ENCODE peak calls at places on chromosome 22, in five cellular contexts. T, B, C, N and H are unnamed samples.

GRCh38 chr22:30420401-30421178 is 5.0 kb upstream of the MTFP1 start:
- DNase-seq in T (no peak), B (peak), C (no peak), N (no peak), H (peak)

GRCh38 chr22:49962751-49963646 is 2.4 kb downstream of the PIM3 start:
- DNase-seq in T (no peak), B (no peak), C (peak), N (no peak), H (no peak)

GRCh38 chr22:44620129-44620840 is 81.7 kb upstream of the PRR5 start:
- DNase-seq in T (peak), B (peak), C (peak), N (peak), H (peak)

GRCh38 chr22:19766506-19767426 is 6.2 kb downstream of the TBX1 start:
- DNase-seq in T (peak), B (peak), C (no peak), N (peak), H (peak)

GRCh38 chr22:33389927-33390326 is 331.7 kb upstream of the SYN3 start:
- DNase-seq in T (no peak), B (no peak), C (no peak), N (no peak), H (no peak)

GRCh38 chr22:21857501-21857914 is 9.9 kb downstream of the MAPK1 start:
- DNase-seq in T (no peak), B (no peak), C (no peak), N (no peak), H (no peak)

GRCh38 chr22:21928048-21928447 is 24.6 kb downstream of the PPM1F start:
- DNase-seq in T (no peak), B (no peak), C (no peak), N (no peak), H (no peak)

GRCh38 chr22:28628766-28629165 is 50.9 kb downstream of the TTC28 start:
- DNase-seq in T (no peak), B (no peak), C (no peak), N (no peak), H (no peak)

GRCh38 chr22:44573451-44573850 is 75.4 kb upstream of the RTL6 start:
- DNase-seq in T (no peak), B (no peak), C (no peak), N (no peak), H (no peak)

GRCh38 chr22:20885557-20886323 is 26.9 kb downstream of the SNAP29 start:
- DNase-seq in T (peak), B (peak), C (no peak), N (peak), H (peak)

GRCh38 chr22:48379371-48379770 is 1448.3 kb downstream of the BRD1 start:
- DNase-seq in T (no peak), B (no peak), C (no peak), N (no peak), H (no peak)

GRCh38 chr22:37126882-37127281 is 17.4 kb upstream of the TMPRSS6 start:
- DNase-seq in T (no peak), B (no peak), C (no peak), N (peak), H (no peak)

GRCh38 chr22:22061085-22062077 is 78.8 kb upstream of the TOP3B start:
- DNase-seq in T (no peak), B (peak), C (no peak), N (no peak), H (no peak)

GRCh38 chr22:25898707-25899365 is 156.8 kb downstream of the MYO18B start:
- DNase-seq in T (no peak), B (peak), C (no peak), N (peak), H (no peak)

GRCh38 chr22:35352214-35353111 is 28.4 kb upstream of the HMOX1 start:
- DNase-seq in T (peak), B (no peak), C (no peak), N (no peak), H (no peak)

GRCh38 chr22:48254311-48254873 is 1491.9 kb downstream of the TBC1D22A start:
- DNase-seq in T (no peak), B (no peak), C (no peak), N (no peak), H (no peak)

GRCh38 chr22:29625090-29625825 is 21.8 kb downstream of the NF2 start:
- DNase-seq in T (no peak), B (peak), C (no peak), N (peak), H (peak)

GRCh38 chr22:41565403-41566054 is 4.7 kb downstream of the CSDC2 start:
- DNase-seq in T (peak), B (peak), C (no peak), N (peak), H (no peak)

GRCh38 chr22:38257650-38258246 is 15.1 kb downstream of the TMEM184B start:
- DNase-seq in T (no peak), B (no peak), C (no peak), N (no peak), H (no peak)

GRCh38 chr22:35835998-35836691 is 118.5 kb downstream of the APOL5 start:
- DNase-seq in T (no peak), B (peak), C (no peak), N (peak), H (peak)

GRCh38 chr22:27105142-27106025 is 448.0 kb downstream of the MIAT start:
- DNase-seq in T (no peak), B (peak), C (no peak), N (no peak), H (peak)

GRCh38 chr22:17084554-17085276 is at the start of gene IL17RA:
- DNase-seq in T (peak), B (peak), C (peak), N (peak), H (peak)

GRCh38 chr22:29369460-29369859 is 18.9 kb downstream of the AP1B1 start:
- DNase-seq in T (no peak), B (peak), C (no peak), N (peak), H (peak)

GRCh38 chr22:47929073-47929472 is 1166.6 kb downstream of the TBC1D22A start:
- DNase-seq in T (no peak), B (no peak), C (no peak), N (no peak), H (no peak)

GRCh38 chr22:46043816-46044717 is 67.1 kb upstream of the WNT7B start:
- DNase-seq in T (no peak), B (peak), C (no peak), N (peak), H (no peak)

GRCh38 chr22:36425977-36426523 is 38.3 kb upstream of the MYH9 start:
- DNase-seq in T (no peak), B (peak), C (no peak), N (no peak), H (peak)

GRCh38 chr22:31248138-31248745 is 36.1 kb downstream of the LIMK2 start:
- DNase-seq in T (peak), B (peak), C (peak), N (peak), H (peak)

GRCh38 chr22:42296381-42296853 is 26.0 kb upstream of the TCF20 start:
- DNase-seq in T (no peak), B (no peak), C (no peak), N (no peak), H (no peak)

GRCh38 chr22:25202290-25202921 is 2.7 kb downstream of the CRYBB3 start:
- DNase-seq in T (peak), B (peak), C (no peak), N (peak), H (peak)

GRCh38 chr22:22086501-22087158 is 104.0 kb upstream of the TOP3B start:
- DNase-seq in T (no peak), B (peak), C (no peak), N (no peak), H (no peak)

GRCh38 chr22:30578481-30578880 is 4.0 kb upstream of the GAL3ST1 start:
- DNase-seq in T (no peak), B (no peak), C (no peak), N (no peak), H (no peak)

GRCh38 chr22:46368422-46368821 is 32.9 kb downstream of the TRMU start:
- DNase-seq in T (no peak), B (no peak), C (no peak), N (no peak), H (no peak)

GRCh38 chr22:49152146-49152929 is 675.3 kb downstream of the BRD1 start:
- DNase-seq in T (no peak), B (no peak), C (no peak), N (no peak), H (no peak)

GRCh38 chr22:29158546-29158945 is 47.1 kb upstream of the EMID1 start:
- DNase-seq in T (no peak), B (no peak), C (no peak), N (no peak), H (no peak)

GRCh38 chr22:43507235-43507634 is 95.4 kb downstream of the MPPED1 start:
- DNase-seq in T (no peak), B (no peak), C (no peak), N (no peak), H (no peak)

GRCh38 chr22:49199224-49199623 is 628.4 kb downstream of the BRD1 start:
- DNase-seq in T (no peak), B (no peak), C (no peak), N (no peak), H (no peak)

GRCh38 chr22:19809741-19810140 is 44.9 kb downstream of the GNB1L start:
- DNase-seq in T (no peak), B (no peak), C (no peak), N (no peak), H (no peak)